ENCODE peak calls at places on chromosomes 3 and 15, in ten cellular contexts. S, D, V, L, R, B, W, J, N and F are unnamed samples.
A peak's percentile ranks its signal among the peaks of the same experiment; 100 is the strongest.

GRCh38 chr3:71143493-71143892 is 440.0 kb downstream of the FOXP1 start:
- DNase-seq in S (no peak), D (no peak), V (no peak), L (no peak), R (no peak), B (no peak), W (no peak), J (no peak), N (no peak), F (no peak)

GRCh38 chr3:53196575-53197407 is 35.8 kb downstream of the PRKCD start:
- DNase-seq in S (no peak), D (no peak), V (no peak), L (no peak), R (peak; percentile 62), B (peak; percentile 27), W (peak; percentile 93), J (peak; percentile 96), N (no peak), F (peak; percentile 49)

GRCh38 chr3:156102267-156102912 is 18.0 kb upstream of the KCNAB1 start:
- DNase-seq in S (no peak), D (no peak), V (no peak), L (no peak), R (no peak), B (no peak), W (no peak), J (no peak), N (no peak), F (no peak)

GRCh38 chr3:161430307-161430706 is 59.0 kb upstream of the SPTSSB start:
- DNase-seq in S (no peak), D (no peak), V (no peak), L (no peak), R (no peak), B (no peak), W (no peak), J (no peak), N (no peak), F (no peak)

GRCh38 chr3:28901029-28901428 is 379.8 kb upstream of the RBMS3 start:
- DNase-seq in S (no peak), D (no peak), V (no peak), L (no peak), R (no peak), B (no peak), W (no peak), J (no peak), N (no peak), F (peak; percentile 51)

GRCh38 chr3:48617559-48617958 is 4.0 kb downstream of the TMEM89 start:
- DNase-seq in S (no peak), D (no peak), V (no peak), L (no peak), R (no peak), B (no peak), W (no peak), J (no peak), N (no peak), F (no peak)

GRCh38 chr3:150825192-150825915 is 62.4 kb upstream of the SIAH2 start:
- DNase-seq in S (no peak), D (no peak), V (no peak), L (no peak), R (no peak), B (no peak), W (no peak), J (no peak), N (no peak), F (no peak)

GRCh38 chr3:14392231-14392630 is 10.2 kb upstream of the SLC6A6 start:
- DNase-seq in S (no peak), D (no peak), V (no peak), L (no peak), R (no peak), B (no peak), W (no peak), J (no peak), N (no peak), F (no peak)

GRCh38 chr3:138370321-138370720 is 21.9 kb downstream of the MRAS start:
- DNase-seq in S (no peak), D (no peak), V (no peak), L (no peak), R (no peak), B (no peak), W (no peak), J (no peak), N (peak; percentile 35), F (no peak)

GRCh38 chr3:13301295-13301987 is 118.7 kb downstream of the NUP210 start:
- DNase-seq in S (no peak), D (no peak), V (peak; percentile 64), L (no peak), R (no peak), B (peak; percentile 33), W (no peak), J (peak; percentile 41), N (no peak), F (peak; percentile 49)

GRCh38 chr3:43203022-43203421 is 83.3 kb upstream of the SNRK start:
- DNase-seq in S (no peak), D (no peak), V (no peak), L (no peak), R (no peak), B (no peak), W (no peak), J (no peak), N (no peak), F (no peak)

GRCh38 chr3:121529308-121529707 is 16.5 kb downstream of the POLQ start:
- DNase-seq in S (no peak), D (no peak), V (no peak), L (no peak), R (no peak), B (no peak), W (no peak), J (no peak), N (no peak), F (peak; percentile 22)

GRCh38 chr15:72380743-72381142 is 4.9 kb upstream of the HEXA start:
- DNase-seq in S (no peak), D (no peak), V (no peak), L (no peak), R (no peak), B (no peak), W (no peak), J (no peak), N (no peak), F (no peak)

GRCh38 chr15:72379856-72380255 is 4.0 kb upstream of the HEXA start:
- DNase-seq in S (no peak), D (no peak), V (no peak), L (no peak), R (no peak), B (no peak), W (no peak), J (no peak), N (no peak), F (no peak)

DNA sequence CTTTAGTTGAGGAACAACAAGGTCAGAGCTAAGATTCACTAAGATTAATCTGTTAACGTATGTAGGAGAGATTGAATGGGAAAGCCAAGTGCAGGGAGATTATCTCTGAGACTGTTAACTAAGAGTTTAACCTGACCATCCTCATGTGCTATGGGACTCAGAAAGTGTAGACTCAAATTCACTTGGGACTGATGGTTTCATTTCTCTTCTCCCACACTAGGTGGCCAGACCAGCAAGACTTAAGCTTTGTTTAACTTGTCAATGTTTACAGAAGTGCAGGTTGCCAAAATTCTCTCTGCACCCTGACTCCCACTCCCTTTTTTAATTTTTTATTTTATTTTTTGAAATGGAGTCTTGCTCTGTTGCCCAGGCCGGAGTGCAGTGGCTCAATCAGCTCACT is 6.3 kb upstream of the HEXA start:
- DNase-seq in S (no peak), D (no peak), V (no peak), L (no peak), R (no peak), B (no peak), W (peak; percentile 14), J (peak; percentile 29), N (no peak), F (no peak)
- TF ChIP-seq CTCF in S (peak; percentile 19), D (no peak), V (peak; percentile 21), L (peak; percentile 44), R (peak; percentile 35), B (peak; percentile 32), W (peak; percentile 45), J (peak; percentile 23), N (no peak), F (peak; percentile 34)

GRCh38 chr3:46544771-46545503 is 21.2 kb downstream of the LRRC2 start:
- DNase-seq in S (no peak), D (no peak), V (peak; percentile 33), L (no peak), R (no peak), B (no peak), W (no peak), J (no peak), N (no peak), F (no peak)
- TF ChIP-seq CTCF in S (no peak), D (no peak), V (peak; percentile 8), L (no peak), R (no peak), B (no peak), W (no peak), J (no peak), N (no peak), F (no peak)

GRCh38 chr3:127063916-127064315 is 81.0 kb downstream of the PLXNA1 start:
- DNase-seq in S (no peak), D (no peak), V (no peak), L (no peak), R (no peak), B (no peak), W (no peak), J (no peak), N (peak; percentile 19), F (no peak)

GRCh38 chr3:127064391-127065137 is 81.6 kb downstream of the PLXNA1 start:
- DNase-seq in S (no peak), D (no peak), V (peak; percentile 67), L (no peak), R (no peak), B (no peak), W (no peak), J (no peak), N (peak; percentile 47), F (peak; percentile 78)

GRCh38 chr3:127066635-127067034 is 83.7 kb downstream of the PLXNA1 start:
- DNase-seq in S (no peak), D (no peak), V (no peak), L (no peak), R (no peak), B (no peak), W (no peak), J (no peak), N (peak; percentile 41), F (no peak)

GRCh38 chr3:127065561-127066270 is 82.8 kb downstream of the PLXNA1 start:
- DNase-seq in S (no peak), D (no peak), V (no peak), L (no peak), R (no peak), B (no peak), W (no peak), J (no peak), N (peak; percentile 41), F (peak; percentile 84)

DNA sequence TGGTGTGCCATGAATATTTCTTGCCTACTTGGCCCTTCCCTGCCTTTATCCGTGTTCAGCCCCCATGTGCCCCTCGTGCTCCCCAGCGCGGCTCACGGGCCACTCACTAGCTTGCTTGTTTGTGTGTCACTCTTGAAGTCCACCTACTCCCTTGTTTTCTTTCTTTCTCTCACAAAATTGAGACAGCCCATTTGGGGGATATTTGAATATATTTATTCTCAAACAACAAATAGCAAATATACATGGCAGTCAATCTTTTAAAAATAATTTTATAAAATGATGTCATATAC is 82.2 kb downstream of the PLXNA1 start:
- DNase-seq in S (no peak), D (no peak), V (no peak), L (no peak), R (no peak), B (no peak), W (no peak), J (no peak), N (no peak), F (no peak)
- TF ChIP-seq CTCF in S (no peak), D (no peak), V (no peak), L (no peak), R (no peak), B (no peak), W (no peak), J (no peak), N (no peak), F (no peak)

GRCh38 chr3:147120029-147120428 is 286.3 kb downstream of the ZIC4 start:
- DNase-seq in S (no peak), D (no peak), V (no peak), L (no peak), R (no peak), B (peak; percentile 37), W (no peak), J (no peak), N (no peak), F (peak; percentile 48)
- TF ChIP-seq CTCF in S (peak; percentile 46), D (no peak), V (peak; percentile 53), L (peak; percentile 61), R (peak; percentile 18), B (peak; percentile 62), W (peak; percentile 59), J (no peak), N (no peak), F (peak; percentile 71)